ENCODE peak calls at places on chromosomes 4 and X, in four cellular contexts. A is CD4-positive, alpha-beta memory T cell; L is neural progenitor cell; J is heart right ventricle. X is an unnamed sample. For H3K4me1, the result is how much of the 10 kb centered on the place peaks cover.

GRCh38 chrX:17413228-17413627 is 38.2 kb downstream of the NHS start:
- DNase-seq in L (no peak), J (no peak), A (no peak), X (peak)

GRCh38 chrX:133185938-133186337 is 32.2 kb downstream of the TFDP3 start:
- DNase-seq in J (no peak), A (no peak), L (no peak), X (peak)

GRCh38 chr4:8906991-8907595 is 35.5 kb upstream of the HMX1 start:
- DNase-seq in J (no peak), A (no peak), L (no peak), X (no peak)

GRCh38 chr4:142353149-142353738 is 492.9 kb downstream of the INPP4B start:
- DNase-seq in J (no peak), A (peak), L (peak), X (peak)

GRCh38 chr4:185122681-185123345 is 20.3 kb upstream of the SLC25A4 start:
- DNase-seq in L (no peak), J (no peak), A (no peak), X (no peak)

GRCh38 chr4:16655140-16655539 is 243.3 kb downstream of the LDB2 start:
- DNase-seq in L (no peak), A (no peak), J (no peak), X (no peak)

GRCh38 chr4:22653752-22654151 is 39.0 kb upstream of the GBA3 start:
- DNase-seq in L (no peak), A (no peak), J (no peak), X (no peak)

GRCh38 chrX:76029385-76029784 is 143.5 kb upstream of the PBDC1 start:
- DNase-seq in L (no peak), A (no peak), J (no peak), X (no peak)

GRCh38 chrX:120306640-120307039 is 4.6 kb downstream of the TMEM255A start:
- DNase-seq in J (no peak), A (no peak), L (no peak), X (no peak)

GRCh38 chr4:36187723-36188333 is 56.5 kb downstream of the ARAP2 start:
- DNase-seq in A (peak), J (no peak), L (peak), X (no peak)

GRCh38 chr4:174554329-174554728 is 32.0 kb upstream of the HPGD start:
- DNase-seq in A (no peak), J (no peak), L (no peak), X (no peak)

GRCh38 chr4:23962462-23962861 is 72.6 kb upstream of the PPARGC1A start:
- DNase-seq in L (no peak), A (no peak), J (no peak), X (no peak)

GRCh38 chrX:77768787-77769186 is 17.2 kb downstream of the ATRX start:
- DNase-seq in L (no peak), A (no peak), J (no peak), X (no peak)

GRCh38 chrX:105375816-105376215 is 155.3 kb upstream of the TEX13A start:
- DNase-seq in A (no peak), J (no peak), L (no peak), X (no peak)

GRCh38 chrX:48493890-48494364 is 14.9 kb upstream of the PORCN start:
- DNase-seq in A (no peak), L (peak), J (no peak), X (no peak)
- H3K27ac ChIP-seq in A (no peak), L (no peak), J (no peak), X (no peak)

GRCh38 chr4:51960486-51960885 is 59.7 kb downstream of the LRRC66 start:
- DNase-seq in A (no peak), L (no peak), J (no peak), X (no peak)
- H3K4me1 ChIP-seq in A (under half), L (under half), J (under half), X (under half)

GRCh38 chrX:39613997-39614679 is 483.6 kb downstream of the BCOR start:
- DNase-seq in J (no peak), A (peak), L (peak), X (no peak)
- H3K27ac ChIP-seq in J (no peak), A (no peak), L (peak), X (no peak)

GRCh38 chr4:85580489-85580888 is 105.5 kb downstream of the ARHGAP24 start:
- DNase-seq in J (no peak), A (no peak), L (no peak), X (no peak)
- H3K4me1 ChIP-seq in J (under half), A (under half), L (under half), X (under half)

GRCh38 chr4:121957266-121957665 is 5.4 kb upstream of the TRPC3 start:
- DNase-seq in A (no peak), L (no peak), J (no peak), X (no peak)

GRCh38 chr4:121960801-121961200 is 8.9 kb upstream of the TRPC3 start:
- DNase-seq in L (no peak), A (no peak), J (no peak), X (no peak)

GRCh38 chr4:121953860-121954259 is 2.0 kb upstream of the TRPC3 start:
- DNase-seq in L (no peak), A (no peak), J (no peak), X (no peak)

DNA sequence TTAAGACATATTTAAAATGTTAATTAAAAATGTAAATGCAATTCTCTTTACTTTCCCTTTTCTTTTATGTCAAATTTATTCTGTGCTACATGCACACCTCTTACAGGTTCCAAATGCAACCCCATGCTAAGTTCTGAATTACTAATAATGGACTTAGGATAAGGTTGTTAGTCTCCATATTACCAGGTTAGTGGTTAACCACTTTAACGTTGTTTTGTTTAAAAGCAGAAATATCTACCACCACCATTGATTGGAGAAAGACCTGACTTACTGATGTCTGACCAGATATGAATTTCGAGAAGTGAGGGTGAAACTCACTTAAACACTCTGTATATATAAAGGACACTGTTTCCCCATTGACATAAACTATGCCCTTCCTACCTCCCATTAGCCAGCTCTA is 6.9 kb upstream of the TRPC3 start:
- DNase-seq in J (no peak), A (no peak), L (no peak), X (no peak)
- H3K27ac ChIP-seq in J (no peak), A (no peak), L (no peak), X (no peak)

GRCh38 chrX:154735695-154736393 is 15.0 kb downstream of the GAB3 start:
- DNase-seq in L (no peak), A (no peak), J (peak), X (peak)
- H3K4me1 ChIP-seq in L (under half), A (half or more), J (half or more), X (under half)

GRCh38 chrX:118215346-118215745 is 98.7 kb upstream of the KLHL13 start:
- DNase-seq in J (no peak), L (no peak), A (no peak), X (no peak)

GRCh38 chrX:118212817-118213183 is 96.2 kb upstream of the KLHL13 start:
- DNase-seq in J (no peak), L (no peak), A (no peak), X (no peak)

GRCh38 chrX:118208476-118208875 is 91.9 kb upstream of the KLHL13 start:
- DNase-seq in L (no peak), J (no peak), A (no peak), X (no peak)

GRCh38 chrX:118216086-118216485 is 99.5 kb upstream of the KLHL13 start:
- DNase-seq in J (no peak), L (no peak), A (no peak), X (no peak)

GRCh38 chrX:118211891-118212816 is 95.5 kb upstream of the KLHL13 start:
- DNase-seq in L (no peak), J (no peak), A (no peak), X (no peak)
- H3K27ac ChIP-seq in L (no peak), J (no peak), A (no peak), X (no peak)

GRCh38 chr4:119733431-119733830 is 104.8 kb upstream of the PDE5A start:
- DNase-seq in J (no peak), L (no peak), A (no peak), X (no peak)

GRCh38 chr4:119730644-119730995 is 102.0 kb upstream of the PDE5A start:
- DNase-seq in L (no peak), J (no peak), A (no peak), X (no peak)

GRCh38 chr4:119731146-119731742 is 102.6 kb upstream of the PDE5A start:
- DNase-seq in A (no peak), L (no peak), J (no peak), X (no peak)

GRCh38 chr4:119729815-119730643 is 101.4 kb upstream of the PDE5A start:
- DNase-seq in J (no peak), A (no peak), L (no peak), X (no peak)

DNA sequence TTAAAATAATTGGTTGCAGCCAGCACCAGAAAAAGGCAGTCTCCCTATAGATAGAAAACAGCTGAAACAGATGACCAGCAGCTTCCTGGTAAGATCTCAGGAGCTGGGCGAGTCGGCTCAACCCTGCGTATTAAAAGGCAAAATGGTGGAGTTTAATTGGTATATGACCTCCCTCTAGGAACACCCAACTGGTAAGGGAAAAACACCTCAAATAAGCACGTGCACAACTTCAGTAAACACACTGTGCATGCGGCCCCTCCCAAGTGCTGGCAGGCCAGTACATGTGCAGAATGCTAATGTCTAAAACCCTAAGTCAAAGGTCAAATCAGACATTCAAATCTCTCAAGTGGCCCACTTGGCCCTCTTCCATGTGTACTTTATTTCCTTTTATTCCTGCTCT is 103.2 kb upstream of the PDE5A start:
- DNase-seq in A (no peak), L (no peak), J (no peak), X (no peak)
- H3K4me1 ChIP-seq in A (under half), L (under half), J (half or more), X (under half)